ENCODE peak calls at places on chromosome 19, in six cellular contexts. F is non-pigmented ciliary epithelial cell; Z is left colon; X is activated gamma-delta T cell treated with Interleukin-2 at 50 U/mL for 16 hours; T is activated naive CD4-positive, alpha-beta T cell treated with Interleukin-2 at 50 U/mL for 16 hours; G is keratinocyte. J is an unnamed sample.

GRCh38 chr19:2616741-2617392 is 85.6 kb downstream of the GNG7 start:
- DNase-seq in T (no peak), Z (peak), X (no peak), F (no peak), G (no peak), J (peak)

GRCh38 chr19:49136771-49137171 is 17.4 kb downstream of the PPFIA3 start:
- DNase-seq in F (no peak), G (no peak), X (no peak), Z (no peak), T (no peak), J (no peak)

GRCh38 chr19:38440592-38440991 is 7.1 kb downstream of the RYR1 start:
- DNase-seq in X (no peak), F (no peak), Z (no peak), G (no peak), T (no peak), J (no peak)

GRCh38 chr19:12331211-12331941 is 2.1 kb downstream of the ZNF563 start:
- DNase-seq in Z (no peak), F (no peak), X (peak), G (no peak), T (peak), J (peak)

GRCh38 chr19:35100588-35101533 is 14.8 kb upstream of the FXYD3 start:
- DNase-seq in F (no peak), T (no peak), G (no peak), Z (no peak), X (no peak), J (no peak)

GRCh38 chr19:801030-801860 is 4.0 kb downstream of the PTBP1 start:
- DNase-seq in X (no peak), F (no peak), G (no peak), T (no peak), Z (peak), J (peak)

GRCh38 chr19:5578094-5578846 is 10.5 kb upstream of the TINCR start:
- DNase-seq in G (no peak), F (no peak), T (peak), X (peak), Z (peak), J (no peak)

GRCh38 chr19:10797541-10798256 is 38.3 kb downstream of the TMED1 start:
- DNase-seq in Z (no peak), F (no peak), T (peak), G (no peak), X (peak), J (no peak)

GRCh38 chr19:57410748-57411671 is at the start of gene ZNF17:
- DNase-seq in T (peak), X (peak), Z (peak), F (peak), G (peak), J (peak)

GRCh38 chr19:18904334-18905057 is 8.5 kb upstream of the CERS1 start:
- DNase-seq in T (no peak), X (no peak), Z (no peak), F (no peak), G (no peak), J (no peak)

GRCh38 chr19:39828015-39828633 is 5.8 kb downstream of the DYRK1B start:
- DNase-seq in T (no peak), Z (no peak), G (no peak), F (no peak), X (no peak), J (no peak)

GRCh38 chr19:49475995-49476880 is 2.2 kb downstream of the FLT3LG start:
- DNase-seq in T (peak), G (no peak), Z (no peak), X (peak), F (no peak), J (peak)

GRCh38 chr19:10516064-10516385 is 1.2 kb downstream of the S1PR5 start:
- DNase-seq in G (no peak), Z (no peak), X (peak), T (no peak), F (no peak), J (no peak)

GRCh38 chr19:30281903-30282302 is 90.3 kb upstream of the ZNF536 start:
- DNase-seq in X (no peak), F (no peak), Z (no peak), G (no peak), T (no peak), J (no peak)

GRCh38 chr19:55319786-55320185 is 5.4 kb downstream of the TMEM150B start:
- DNase-seq in F (no peak), G (no peak), Z (no peak), X (no peak), T (no peak), J (no peak)

GRCh38 chr19:56477429-56478338 is 539 bp upstream of the ZNF667 start:
- DNase-seq in F (peak), T (peak), Z (peak), G (peak), X (peak), J (peak)

GRCh38 chr19:46015961-46016425 is 6.9 kb downstream of the PGLYRP1 start:
- DNase-seq in T (peak), G (no peak), Z (no peak), X (peak), F (no peak), J (no peak)

J was measured in renal cortical epithelial cell.